ENCODE peak calls at places on chromosome 2, in ten cellular contexts. H, O, V, R, E, Y, B, A, D and J are unnamed samples.

GRCh38 chr2:104945866-104946265 is 92.0 kb downstream of the POU3F3 start:
- DNase-seq in H (no peak), O (no peak), V (no peak), R (no peak), E (no peak), Y (peak; percentile 75), B (no peak), A (no peak), D (no peak), J (no peak)

GRCh38 chr2:211837706-211838105 is 700.9 kb downstream of the ERBB4 start:
- DNase-seq in H (no peak), O (no peak), V (peak; percentile 5), R (no peak), E (peak; percentile 7), Y (no peak), B (no peak), A (no peak), D (no peak), J (no peak)

GRCh38 chr2:29213871-29214341 is 98.7 kb downstream of the CLIP4 start:
- DNase-seq in H (no peak), O (no peak), V (no peak), R (no peak), E (peak; percentile 64), Y (no peak), B (no peak), A (no peak), D (no peak), J (no peak)

GRCh38 chr2:222884765-222885424 is 24.1 kb downstream of the ACSL3 start:
- DNase-seq in H (no peak), O (no peak), V (peak; percentile 47), R (no peak), E (no peak), Y (no peak), B (no peak), A (no peak), D (no peak), J (no peak)

GRCh38 chr2:8132371-8132831 is 549.5 kb upstream of the ID2 start:
- DNase-seq in H (no peak), O (no peak), V (peak; percentile 66), R (no peak), E (no peak), Y (no peak), B (peak; percentile 39), A (no peak), D (no peak), J (no peak)

GRCh38 chr2:147214900-147215299 is 629.9 kb upstream of the ACVR2A start:
- DNase-seq in H (no peak), O (no peak), V (peak; percentile 29), R (peak; percentile 3), E (no peak), Y (no peak), B (no peak), A (no peak), D (no peak), J (no peak)

GRCh38 chr2:82169379-82169778 is 1864.8 kb upstream of the LRRTM1 start:
- DNase-seq in H (no peak), O (no peak), V (no peak), R (no peak), E (no peak), Y (no peak), B (no peak), A (no peak), D (no peak), J (no peak)

GRCh38 chr2:233412405-233412804 is 58.1 kb downstream of the DGKD start:
- DNase-seq in H (no peak), O (no peak), V (peak; percentile 16), R (no peak), E (no peak), Y (no peak), B (no peak), A (no peak), D (no peak), J (no peak)

GRCh38 chr2:182366625-182367024 is 60.2 kb downstream of the PDE1A start:
- DNase-seq in H (peak; percentile 76), O (no peak), V (peak; percentile 41), R (peak; percentile 80), E (no peak), Y (no peak), B (peak; percentile 99), A (no peak), D (no peak), J (no peak)

GRCh38 chr2:165957030-165957675 is 3.6 kb upstream of the TTC21B start:
- DNase-seq in H (no peak), O (no peak), V (no peak), R (no peak), E (no peak), Y (no peak), B (no peak), A (no peak), D (no peak), J (no peak)